ENCODE peak calls at places on chromosomes 11 and 22, in nine cellular contexts. X, I, K, N, V, M, W, Q and S are unnamed samples.
A peak's percentile ranks its signal among the peaks of the same experiment; 100 is the strongest.

GRCh38 chr22:31872209-31872608 is 72.1 kb upstream of the YWHAH start:
- DNase-seq in X (peak; percentile 4), I (no peak), K (no peak), N (no peak), V (peak; percentile 16), M (no peak), W (peak; percentile 23), Q (peak; percentile 74), S (no peak)

GRCh38 chr11:129280027-129280811 is 88.1 kb upstream of the ARHGAP32 start:
- DNase-seq in X (no peak), I (peak; percentile 70), K (no peak), N (no peak), V (no peak), M (no peak), W (no peak), Q (no peak), S (no peak)

GRCh38 chr11:126336646-126337045 is 18.8 kb upstream of the ST3GAL4 start:
- DNase-seq in X (peak; percentile 79), I (peak; percentile 14), K (no peak), N (peak; percentile 16), V (no peak), M (peak; percentile 13), W (no peak), Q (no peak), S (no peak)

GRCh38 chr11:107565219-107565937 is at the start of gene ALKBH8:
- DNase-seq in X (peak; percentile 92), I (peak; percentile 62), K (no peak), N (peak; percentile 82), V (peak; percentile 72), M (peak; percentile 76), W (peak; percentile 82), Q (peak; percentile 93), S (no peak)

GRCh38 chr11:126339866-126340434 is 15.5 kb upstream of the ST3GAL4 start:
- DNase-seq in X (peak; percentile 58), I (peak; percentile 69), K (no peak), N (no peak), V (peak; percentile 41), M (no peak), W (no peak), Q (no peak), S (no peak)

GRCh38 chr11:69035959-69036340 is 12.8 kb upstream of the TPCN2 start:
- DNase-seq in X (no peak), I (peak; percentile 30), K (no peak), N (no peak), V (peak; percentile 19), M (peak; percentile 68), W (no peak), Q (no peak), S (no peak)

GRCh38 chr22:23058481-23059336 is 11.6 kb upstream of the GNAZ start:
- DNase-seq in X (peak; percentile 48), I (no peak), K (no peak), N (peak; percentile 9), V (no peak), M (peak; percentile 9), W (no peak), Q (peak; percentile 28), S (no peak)

GRCh38 chr11:62138630-62139425 is 15.0 kb downstream of the INCENP start:
- DNase-seq in X (peak; percentile 47), I (no peak), K (no peak), N (no peak), V (no peak), M (no peak), W (no peak), Q (peak; percentile 28), S (no peak)

GRCh38 chr11:121958978-121959340 is 157.1 kb downstream of the BLID start:
- DNase-seq in X (no peak), I (peak; percentile 2), K (no peak), N (no peak), V (no peak), M (no peak), W (no peak), Q (no peak), S (no peak)

GRCh38 chr11:126115253-126115540 is 52.5 kb upstream of the CDON start:
- DNase-seq in X (no peak), I (no peak), K (no peak), N (no peak), V (peak; percentile 60), M (peak; percentile 72), W (no peak), Q (no peak), S (no peak)

GRCh38 chr11:911031-911889 is 650 bp upstream of the CHID1 start:
- DNase-seq in X (peak; percentile 76), I (peak; percentile 83), K (no peak), N (no peak), V (peak; percentile 59), M (peak; percentile 42), W (peak; percentile 55), Q (peak; percentile 50), S (no peak)

DNA sequence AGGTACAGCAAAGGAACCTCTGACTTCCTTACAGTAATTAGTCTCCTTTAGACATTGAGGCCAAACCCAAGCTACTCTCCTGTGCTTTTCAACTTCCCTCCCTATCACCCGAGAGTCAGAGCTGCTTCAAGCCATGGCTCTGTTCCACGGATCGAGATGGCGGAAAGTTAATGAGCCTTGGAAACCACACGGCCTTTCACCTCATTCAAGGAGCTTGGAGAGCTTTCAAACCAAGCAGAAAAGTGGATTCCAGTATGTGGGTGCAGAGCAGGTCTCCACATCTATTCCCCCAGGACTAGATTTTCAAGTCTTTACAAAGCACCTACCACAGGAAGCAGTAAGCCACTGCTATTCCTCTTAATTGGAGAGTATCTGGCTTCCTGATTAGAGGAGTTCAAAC is 221.2 kb upstream of the NARS2 start:
- DNase-seq in X (no peak), I (peak; percentile 89), K (no peak), N (no peak), V (no peak), M (no peak), W (no peak), Q (no peak), S (no peak)
- H3K4me3 ChIP-seq in X (no peak overlapping the region), I (no peak overlapping the region), K (no peak overlapping the region), N (no peak overlapping the region), V (no peak overlapping the region), M (no peak overlapping the region), W (no peak overlapping the region), Q (no peak overlapping the region), S (no peak overlapping the region)

DNA sequence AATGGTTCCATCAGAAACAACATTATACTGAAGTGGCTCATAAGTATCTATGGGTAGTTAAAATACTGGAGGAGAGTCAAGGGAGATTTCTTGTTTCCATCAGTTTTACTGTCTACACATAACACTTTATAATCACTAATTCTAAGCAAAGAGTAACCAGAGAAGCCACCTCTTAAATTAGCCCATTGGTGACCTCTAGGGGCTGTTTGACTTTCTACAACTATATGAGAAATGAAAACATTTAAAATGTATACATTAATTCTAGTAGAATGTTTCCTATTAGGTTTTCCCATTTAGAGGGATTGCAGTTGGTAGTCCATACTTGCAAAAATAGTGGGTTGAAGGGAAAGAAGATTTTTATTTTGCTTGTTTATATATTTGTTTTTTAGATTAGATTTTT is 504.3 kb downstream of the FAM181B start:
- DNase-seq in X (no peak), I (no peak), K (no peak), N (no peak), V (no peak), M (no peak), W (peak; percentile 30), Q (no peak), S (no peak)
- TF ChIP-seq CTCF in X (no peak), I (no peak), K (no peak), N (peak; percentile 36), V (no peak), M (no peak), W (peak; percentile 21), Q (peak; percentile 81), S (no peak)

GRCh38 chr11:8809605-8810272 is 101.2 kb upstream of the AKIP1 start:
- DNase-seq in X (no peak), I (no peak), K (no peak), N (no peak), V (no peak), M (no peak), W (no peak), Q (peak; percentile 45), S (no peak)

GRCh38 chr11:8809185-8809584 is 101.8 kb upstream of the AKIP1 start:
- DNase-seq in X (no peak), I (peak; percentile 42), K (no peak), N (no peak), V (no peak), M (no peak), W (no peak), Q (no peak), S (no peak)

GRCh38 chr11:8806974-8807373 is 104.0 kb upstream of the AKIP1 start:
- DNase-seq in X (no peak), I (no peak), K (no peak), N (no peak), V (no peak), M (no peak), W (no peak), Q (peak; percentile 35), S (no peak)

GRCh38 chr11:8807544-8808225 is 103.3 kb upstream of the AKIP1 start:
- DNase-seq in X (no peak), I (peak; percentile 97), K (no peak), N (peak; percentile 57), V (peak; percentile 56), M (peak; percentile 61), W (no peak), Q (no peak), S (peak; percentile 63)

GRCh38 chr11:8808226-8808585 is 102.8 kb upstream of the AKIP1 start:
- DNase-seq in X (no peak), I (no peak), K (no peak), N (no peak), V (no peak), M (no peak), W (no peak), Q (peak; percentile 38), S (no peak)
- H3K4me3 ChIP-seq in X (no peak overlapping the region), I (peak overlapping the region; percentile 65), K (peak overlapping the region; percentile 57), N (peak overlapping the region; percentile 66), V (no peak overlapping the region), M (peak overlapping the region; percentile 66), W (no peak overlapping the region), Q (peak overlapping the region; percentile 99), S (peak overlapping the region; percentile 37)

GRCh38 chr11:46808804-46809431 is 37.2 kb downstream of the CKAP5 start:
- DNase-seq in X (no peak), I (peak; percentile 8), K (no peak), N (no peak), V (no peak), M (no peak), W (peak; percentile 8), Q (no peak), S (peak; percentile 10)
- TF ChIP-seq CTCF in X (no peak), I (no peak), K (peak; percentile 5), N (peak; percentile 36), V (no peak), M (peak; percentile 13), W (peak; percentile 14), Q (peak; percentile 55), S (peak; percentile 33)

GRCh38 chr11:57777969-57778317 is 16.3 kb downstream of the CTNND1 start:
- DNase-seq in X (no peak), I (no peak), K (no peak), N (no peak), V (peak; percentile 67), M (no peak), W (no peak), Q (peak; percentile 63), S (no peak)
- H3K4me3 ChIP-seq in X (no peak overlapping the region), I (peak overlapping the region; percentile 48), K (peak overlapping the region; percentile 28), N (no peak overlapping the region), V (no peak overlapping the region), M (peak overlapping the region; percentile 32), W (no peak overlapping the region), Q (peak overlapping the region; percentile 68), S (no peak overlapping the region)